ENCODE peak calls at places on chromosomes 12 and 14, in five cellular contexts. G is A549, V is H1, Z is stomach, C is transverse colon. L is an unnamed sample.

GRCh38 chr14:64636208-64636979 is 67.8 kb upstream of the PLEKHG3 start:
- DNase-seq in G (peak), V (peak), Z (peak), C (peak), L (peak)

GRCh38 chr14:68927956-68928675 is 51.0 kb downstream of the ACTN1 start:
- DNase-seq in G (no peak), V (no peak), Z (no peak), C (no peak), L (no peak)

GRCh38 chr14:93120952-93121834 is 5.5 kb upstream of the ITPK1 start:
- DNase-seq in G (no peak), V (no peak), Z (no peak), C (no peak), L (no peak)

GRCh38 chr12:127485528-127485927 is 781.4 kb upstream of the TMEM132C start:
- DNase-seq in G (peak), V (no peak), Z (peak), C (peak), L (no peak)

GRCh38 chr12:62123721-62124203 is 136.4 kb upstream of the USP15 start:
- DNase-seq in G (peak), V (peak), Z (peak), C (peak), L (no peak)

GRCh38 chr12:6529291-6529737 is 5.0 kb upstream of the GAPDH start:
- DNase-seq in G (no peak), V (no peak), Z (no peak), C (no peak), L (no peak)

GRCh38 chr12:13208533-13209278 is 12.2 kb downstream of the EMP1 start:
- DNase-seq in G (peak), V (peak), Z (no peak), C (no peak), L (no peak)

GRCh38 chr12:63206908-63207307 is 55.9 kb upstream of the AVPR1A start:
- DNase-seq in G (peak), V (no peak), Z (no peak), C (no peak), L (no peak)

GRCh38 chr12:92363295-92364146 is 217.9 kb upstream of the BTG1 start:
- DNase-seq in G (no peak), V (no peak), Z (no peak), C (peak), L (no peak)

GRCh38 chr12:26855337-26856089 is 22.5 kb upstream of the ITPR2 start:
- DNase-seq in G (no peak), V (no peak), Z (no peak), C (no peak), L (no peak)

GRCh38 chr14:36517242-36518030 is 2.6 kb downstream of the NKX2-1 start:
- DNase-seq in G (no peak), V (peak), Z (no peak), C (no peak), L (no peak)

GRCh38 chr14:92755495-92755894 is 7.1 kb upstream of the LGMN start:
- DNase-seq in G (no peak), V (no peak), Z (no peak), C (no peak), L (no peak)

GRCh38 chr12:80943345-80943744 is 5.6 kb upstream of the LIN7A start:
- DNase-seq in G (no peak), V (no peak), Z (no peak), C (no peak), L (no peak)

GRCh38 chr12:116332705-116333380 is 55.4 kb upstream of the MED13L start:
- DNase-seq in G (no peak), V (no peak), Z (no peak), C (no peak), L (no peak)

GRCh38 chr12:102167821-102168605 is 29.6 kb downstream of the PMCH start:
- DNase-seq in G (no peak), V (no peak), Z (no peak), C (no peak), L (no peak)

GRCh38 chr14:69711065-69711464 is 55.9 kb upstream of the SRSF5 start:
- DNase-seq in G (no peak), V (no peak), Z (no peak), C (peak), L (no peak)

GRCh38 chr14:65164068-65164824 is 61.9 kb upstream of the MAX start:
- DNase-seq in G (peak), V (no peak), Z (no peak), C (no peak), L (no peak)

GRCh38 chr14:34498684-34499412 is 36.8 kb upstream of the SPTSSA start:
- DNase-seq in G (peak), V (no peak), Z (peak), C (peak), L (no peak)

GRCh38 chr12:109304485-109304884 is 4.6 kb downstream of the FOXN4 start:
- DNase-seq in G (no peak), V (no peak), Z (no peak), C (no peak), L (no peak)

GRCh38 chr12:50055831-50056628 is 1.4 kb upstream of the ASIC1 start:
- DNase-seq in G (peak), V (peak), Z (peak), C (peak), L (no peak)

GRCh38 chr12:9132008-9132535 is 16.4 kb upstream of the A2M start:
- DNase-seq in G (peak), V (no peak), Z (no peak), C (no peak), L (no peak)

GRCh38 chr14:61570961-61571299 is 124.4 kb upstream of the HIF1A start:
- DNase-seq in G (no peak), V (no peak), Z (no peak), C (no peak), L (no peak)

DNA sequence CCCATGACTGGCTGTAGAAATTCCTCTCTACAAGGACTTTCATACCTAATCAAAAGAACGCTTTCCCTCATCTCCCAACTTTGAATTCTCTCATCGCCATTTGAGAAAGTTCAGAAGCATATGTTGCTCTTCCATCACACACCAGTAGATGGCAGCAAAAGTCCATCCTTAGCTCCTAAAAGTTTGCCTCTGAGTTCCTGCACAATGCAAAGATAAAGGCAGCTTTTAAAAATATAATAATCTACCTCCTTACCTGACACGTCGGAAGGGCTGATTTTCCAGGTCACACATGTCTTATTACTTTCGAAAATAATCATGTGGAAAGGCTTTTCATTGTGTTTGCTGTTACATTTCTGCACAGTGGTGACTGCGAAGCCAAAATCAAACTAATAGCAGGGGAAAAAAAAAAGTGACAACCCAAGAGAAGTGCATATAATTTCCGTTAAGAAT is 456.7 kb upstream of the SEL1L start:
- DNase-seq in G (peak), V (peak), Z (peak), C (peak), L (no peak)
- TF ChIP-seq EP300 in G (no peak), V (no peak), Z (no peak), C (no peak), L (no peak)

GRCh38 chr14:96633096-96633495 is 130.9 kb downstream of the PAPOLA start:
- DNase-seq in G (no peak), V (no peak), Z (no peak), C (no peak), L (no peak)
- TF ChIP-seq CTCF in G (no peak), V (no peak), Z (no peak), C (no peak), L (no peak)

DNA sequence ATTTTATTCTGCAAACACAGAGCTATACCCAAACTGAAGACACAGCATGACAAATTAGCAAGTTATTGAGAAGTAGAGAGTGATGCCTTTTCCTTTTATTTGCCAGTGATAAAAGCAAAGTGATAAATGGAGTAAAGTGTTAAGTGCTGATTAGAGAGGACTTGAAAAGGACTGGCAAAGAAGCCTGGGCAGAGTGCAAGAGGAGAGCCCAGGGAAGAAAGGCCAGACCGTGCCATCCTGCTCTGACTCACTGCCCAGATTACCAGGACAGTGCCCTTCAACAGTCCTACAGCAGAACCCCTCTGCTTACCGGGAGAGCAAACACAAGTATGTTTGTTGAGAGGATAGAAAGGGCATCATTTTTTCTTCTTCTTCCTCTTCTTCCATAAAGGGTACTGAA is 106.5 kb downstream of the ETV6 start:
- DNase-seq in G (no peak), V (no peak), Z (no peak), C (no peak), L (no peak)
- TF ChIP-seq POLR2A in G (no peak), V (no peak), Z (no peak), C (no peak), L (no peak)

GRCh38 chr12:46557539-46558373 is 185.2 kb upstream of the SLC38A2 start:
- DNase-seq in G (no peak), V (no peak), Z (no peak), C (no peak), L (no peak)
- TF ChIP-seq EP300 in G (no peak), V (no peak), Z (no peak), C (no peak), L (no peak)

GRCh38 chr12:15939111-15939510 is 28.0 kb downstream of the DERA start:
- DNase-seq in G (no peak), V (no peak), Z (no peak), C (no peak), L (no peak)

GRCh38 chr12:15932975-15933374 is 21.8 kb downstream of the DERA start:
- DNase-seq in G (no peak), V (no peak), Z (no peak), C (no peak), L (no peak)

GRCh38 chr12:15936751-15937150 is 25.6 kb downstream of the DERA start:
- DNase-seq in G (no peak), V (no peak), Z (no peak), C (no peak), L (no peak)

GRCh38 chr12:15933751-15934150 is 22.6 kb downstream of the DERA start:
- DNase-seq in G (no peak), V (no peak), Z (no peak), C (no peak), L (no peak)

DNA sequence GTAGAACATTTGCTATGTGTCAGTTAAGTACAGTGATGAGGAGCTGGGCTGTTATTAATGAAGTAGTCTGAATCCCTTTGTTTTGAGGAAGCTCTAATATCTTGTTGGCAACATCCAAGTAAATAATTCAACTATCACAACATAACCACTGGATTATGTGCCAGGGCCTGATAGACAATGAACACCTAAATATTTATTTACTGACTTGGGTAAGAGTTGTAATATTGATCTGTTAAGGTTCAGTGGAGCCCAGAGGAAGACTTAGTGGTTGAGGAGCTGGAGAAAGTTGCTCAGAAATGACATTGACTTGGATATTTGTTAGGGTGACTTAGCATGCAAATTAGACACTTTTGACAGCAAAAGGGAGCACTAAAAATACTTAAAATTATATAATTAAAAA is 26.8 kb downstream of the DERA start:
- DNase-seq in G (no peak), V (no peak), Z (no peak), C (no peak), L (no peak)
- TF ChIP-seq CTCF in G (no peak), V (no peak), Z (no peak), C (no peak), L (no peak)

GRCh38 chr12:56723889-56724659 is 1.0 kb downstream of the NACA start:
- DNase-seq in G (peak), V (no peak), Z (peak), C (peak), L (peak)
- TF ChIP-seq POLR2A in G (no peak), V (no peak), Z (no peak), C (peak), L (no peak)

GRCh38 chr12:34208331-34209258 is 186.3 kb downstream of the ALG10 start:
- DNase-seq in G (no peak), V (no peak), Z (no peak), C (no peak), L (peak)

GRCh38 chr12:34210689-34211530 is 188.6 kb downstream of the ALG10 start:
- DNase-seq in G (no peak), V (no peak), Z (no peak), C (no peak), L (no peak)

GRCh38 chr12:34207858-34208257 is 185.6 kb downstream of the ALG10 start:
- DNase-seq in G (no peak), V (no peak), Z (no peak), C (no peak), L (peak)

GRCh38 chr12:34210183-34210582 is 187.9 kb downstream of the ALG10 start:
- DNase-seq in G (no peak), V (no peak), Z (no peak), C (no peak), L (no peak)

DNA sequence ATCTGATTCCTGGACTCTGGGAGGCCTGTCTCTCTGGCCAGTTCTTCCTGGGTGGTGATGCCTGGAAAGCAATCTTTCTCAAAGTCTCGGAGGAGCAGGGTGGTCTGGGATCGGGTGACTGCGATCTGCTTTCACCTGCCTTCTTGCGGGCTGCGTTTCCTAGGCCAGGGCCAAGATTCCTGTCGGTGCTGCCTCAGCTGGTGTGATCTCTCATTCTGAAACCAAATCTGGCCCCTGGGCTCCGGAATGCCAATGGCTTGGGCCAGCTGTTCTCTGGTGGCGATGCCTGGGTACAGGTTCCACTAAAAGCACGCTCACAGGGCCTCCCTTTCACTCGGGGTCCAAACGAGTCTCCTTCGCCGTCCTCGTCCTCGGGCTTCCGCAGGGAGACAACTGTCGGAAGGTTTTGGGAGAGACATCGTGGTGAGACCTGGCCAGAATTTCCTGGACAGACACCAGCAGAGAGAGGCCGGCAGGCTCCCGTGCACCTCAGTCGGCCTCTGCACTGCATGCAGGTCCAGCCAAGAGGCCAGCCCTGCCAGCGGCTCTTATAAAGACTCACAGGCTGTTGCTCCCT is 187.1 kb downstream of the ALG10 start:
- DNase-seq in G (no peak), V (no peak), Z (no peak), C (no peak), L (peak)
- TF ChIP-seq EP300 in G (no peak), V (no peak), Z (no peak), C (no peak), L (no peak)

GRCh38 chr12:48937170-48937569 is 11.9 kb upstream of the FKBP11 start:
- DNase-seq in G (peak), V (peak), Z (no peak), C (no peak), L (no peak)
- TF ChIP-seq CTCF in G (peak), V (peak), Z (no peak), C (no peak), L (no peak)

L was measured in suprapubic skin.